ENCODE peak calls at places on chromosomes 12 and 14, in seven cellular contexts. O is ovary; P is right cardiac atrium; J is stimulated activated naive B cell treated with anti-CD40 and anti-IgM and Interleukin-4, amounts not matched to agents 10 μg/mL and 1 μg/mL and 100 μg/mL, for 72 hours; T is stimulated activated CD4-positive, alpha-beta T cell treated with anti-CD3 and anti-CD28 coated beads, TNF-alpha, amount 100 ng/mL, for 1 hour; F is WERI-Rb-1; Y is left ventricle myocardium inferior. K is an unnamed sample.

GRCh38 chr12:60257063-60257462 is 661.2 kb downstream of the SLC16A7 start:
- DNase-seq in O (no peak), Y (no peak), T (no peak), P (no peak), J (no peak), F (no peak), K (no peak)

GRCh38 chr12:67716817-67717216 is 68.3 kb downstream of the DYRK2 start:
- DNase-seq in T (no peak), J (no peak), P (no peak), F (no peak), Y (no peak), O (no peak), K (no peak)

GRCh38 chr12:87365423-87365822 is 663.8 kb downstream of the C12orf50 start:
- DNase-seq in F (no peak), J (no peak), T (no peak), P (no peak), O (no peak), Y (no peak), K (no peak)

GRCh38 chr12:54195736-54196347 is 7.1 kb upstream of the SMUG1 start:
- DNase-seq in T (no peak), F (peak; percentile 82), J (no peak), P (no peak), Y (no peak), O (no peak), K (no peak)

GRCh38 chr12:27305673-27306504 is 26.7 kb upstream of the BMAL2 start:
- DNase-seq in F (no peak), T (no peak), Y (no peak), P (no peak), J (no peak), O (no peak), K (peak; percentile 23)

GRCh38 chr14:68468437-68469207 is 324.2 kb downstream of the ZFP36L1 start:
- DNase-seq in Y (no peak), J (no peak), P (no peak), O (no peak), F (no peak), T (no peak), K (no peak)

GRCh38 chr12:112924986-112925385 is 13.3 kb upstream of the OAS3 start:
- DNase-seq in P (no peak), O (no peak), F (no peak), Y (no peak), J (no peak), T (no peak), K (no peak)

GRCh38 chr14:63524537-63525155 is 18.5 kb downstream of the PPP2R5E start:
- DNase-seq in Y (no peak), O (no peak), T (no peak), J (peak; percentile 6), P (no peak), F (no peak), K (peak; percentile 40)

GRCh38 chr12:106249411-106250135 is 1.8 kb upstream of the CKAP4 start:
- DNase-seq in J (no peak), O (no peak), Y (no peak), F (no peak), T (no peak), P (no peak), K (peak; percentile 79)

GRCh38 chr14:68523994-68524725 is 268.7 kb downstream of the ZFP36L1 start:
- DNase-seq in P (no peak), T (no peak), Y (no peak), J (no peak), O (no peak), F (no peak), K (no peak)

GRCh38 chr12:22728989-22729388 is 104.0 kb downstream of the ETNK1 start:
- DNase-seq in O (no peak), Y (no peak), T (no peak), F (peak; percentile 28), P (no peak), J (no peak), K (no peak)

GRCh38 chr12:1907652-1908611 is 10.5 kb downstream of the CACNA2D4 start:
- DNase-seq in T (no peak), P (no peak), O (no peak), J (peak; percentile 0), Y (no peak), F (no peak), K (no peak)

GRCh38 chr12:72369560-72369959 is 97.4 kb downstream of the TRHDE start:
- DNase-seq in Y (no peak), J (no peak), P (no peak), F (no peak), T (no peak), O (no peak), K (no peak)

GRCh38 chr14:89618821-89619551 is 202.0 kb upstream of the FOXN3 start:
- DNase-seq in T (peak; percentile 15), P (peak; percentile 82), J (peak; percentile 68), F (peak; percentile 73), Y (peak; percentile 73), O (peak; percentile 71), K (peak; percentile 81)

GRCh38 chr14:72243894-72244293 is 311.7 kb downstream of the RGS6 start:
- DNase-seq in T (no peak), J (no peak), P (no peak), O (no peak), Y (no peak), F (no peak), K (no peak)

GRCh38 chr14:36241183-36241582 is 64.7 kb upstream of the PTCSC3 start:
- DNase-seq in F (no peak), T (no peak), Y (no peak), P (no peak), O (no peak), J (no peak), K (no peak)

GRCh38 chr14:76277586-76278130 is 98.3 kb upstream of the ESRRB start:
- DNase-seq in T (no peak), J (no peak), P (no peak), O (no peak), F (no peak), Y (no peak), K (no peak)

GRCh38 chr12:49264466-49264872 is 413 bp upstream of the TUBA1C start:
- DNase-seq in P (no peak), O (no peak), T (no peak), J (no peak), Y (no peak), F (no peak), K (peak; percentile 69)

GRCh38 chr12:117003883-117004404 is 93.2 kb downstream of the FBXW8 start:
- DNase-seq in Y (no peak), J (no peak), P (no peak), O (no peak), T (no peak), F (no peak), K (no peak)

GRCh38 chr12:77070382-77071294 is 5.3 kb upstream of the E2F7 start:
- DNase-seq in Y (no peak), F (no peak), P (no peak), T (no peak), J (no peak), O (no peak), K (no peak)

GRCh38 chr12:118060301-118061010 is 523 bp downstream of the WSB2 start:
- DNase-seq in J (peak; percentile 26), F (peak; percentile 24), O (peak; percentile 74), Y (peak; percentile 61), P (peak; percentile 55), T (no peak), K (no peak)

GRCh38 chr14:70237710-70238109 is 49.0 kb upstream of the SLC8A3 start:
- DNase-seq in T (no peak), J (no peak), O (no peak), F (no peak), P (no peak), Y (no peak), K (no peak)

GRCh38 chr14:35297677-35298076 is 5.5 kb downstream of the PSMA6 start:
- DNase-seq in Y (no peak), P (no peak), T (no peak), F (no peak), J (no peak), O (no peak), K (no peak)

GRCh38 chr14:100611811-100612480 is 24.7 kb upstream of the BEGAIN start:
- DNase-seq in Y (no peak), T (no peak), O (no peak), P (no peak), J (no peak), F (no peak), K (no peak)

GRCh38 chr12:53749986-53750811 is 1.6 kb downstream of the CISTR start:
- DNase-seq in O (no peak), P (no peak), J (no peak), T (no peak), Y (no peak), F (no peak), K (no peak)

GRCh38 chr14:50321009-50321660 is 9.0 kb downstream of the DMAC2L start:
- DNase-seq in Y (peak; percentile 24), P (peak; percentile 45), F (peak; percentile 65), J (peak; percentile 52), T (peak; percentile 35), O (no peak), K (peak; percentile 76)

GRCh38 chr12:131831635-131832041 is 3.4 kb downstream of the MMP17 start:
- DNase-seq in F (peak; percentile 61), T (no peak), P (no peak), J (no peak), O (peak; percentile 81), Y (no peak), K (no peak)

GRCh38 chr12:47391566-47391965 is 311.8 kb upstream of the AMIGO2 start:
- DNase-seq in F (no peak), Y (no peak), T (peak; percentile 13), J (no peak), P (no peak), O (no peak), K (peak; percentile 29)

GRCh38 chr12:56332512-56333196 is 1.1 kb downstream of the PAN2 start:
- DNase-seq in O (no peak), P (no peak), J (no peak), T (no peak), F (no peak), Y (no peak), K (peak; percentile 5)

GRCh38 chr12:27505771-27506170 is 18.2 kb upstream of the PPFIBP1 start:
- DNase-seq in F (no peak), T (no peak), J (no peak), P (no peak), Y (no peak), O (no peak), K (no peak)

GRCh38 chr14:99441157-99441870 is 39.3 kb downstream of the SETD3 start:
- DNase-seq in P (no peak), J (no peak), O (no peak), T (no peak), F (peak; percentile 69), Y (no peak), K (no peak)

GRCh38 chr14:51472881-51473280 is 178.8 kb upstream of the FRMD6 start:
- DNase-seq in P (no peak), O (no peak), F (peak; percentile 77), J (no peak), Y (no peak), T (no peak), K (no peak)

GRCh38 chr12:124152733-124153132 is 142.2 kb upstream of the RFLNA start:
- DNase-seq in O (no peak), J (no peak), T (no peak), Y (no peak), F (no peak), P (peak; percentile 46), K (no peak)

GRCh38 chr14:23640524-23641141 is 4.5 kb downstream of the DHRS2 start:
- DNase-seq in O (peak; percentile 92), F (peak; percentile 59), J (no peak), P (peak; percentile 39), Y (peak; percentile 29), T (no peak), K (no peak)

GRCh38 chr12:76921891-76922664 is 43.3 kb upstream of the CSRP2 start:
- DNase-seq in P (no peak), F (no peak), O (no peak), T (no peak), J (no peak), Y (no peak), K (no peak)

GRCh38 chr12:10607885-10608458 is 5.4 kb downstream of the MAGOHB start:
- DNase-seq in T (no peak), O (no peak), F (no peak), Y (no peak), J (no peak), P (no peak), K (no peak)